ENCODE peak calls at places on chromosomes 4 and X, in six cellular contexts. F, K, C, W, A and O are unnamed samples.

GRCh38 chrX:3232262-3232950 is 114.0 kb downstream of the MXRA5 start:
- DNase-seq in A (no peak), W (no peak), C (no peak), F (no peak), K (no peak), O (no peak)

GRCh38 chr4:168666531-168666930 is 169.7 kb downstream of the PALLD start:
- DNase-seq in K (no peak), W (no peak), C (no peak), F (no peak), A (no peak), O (no peak)

GRCh38 chr4:186810613-186811150 is 87.0 kb upstream of the FAT1 start:
- DNase-seq in F (no peak), C (no peak), W (no peak), K (no peak), A (no peak), O (no peak)

GRCh38 chr4:47349323-47349722 is 114.2 kb downstream of the COMMD8 start:
- DNase-seq in K (no peak), C (no peak), A (no peak), F (no peak), W (no peak), O (no peak)

GRCh38 chrX:153771261-153771681 is 7.2 kb downstream of the PLXNB3 start:
- DNase-seq in A (no peak), F (no peak), C (no peak), K (no peak), W (no peak), O (no peak)

GRCh38 chr4:27894951-27895350 is 1034.3 kb downstream of the STIM2 start:
- DNase-seq in K (no peak), W (no peak), A (peak), F (no peak), C (no peak), O (no peak)

GRCh38 chr4:182655321-182655720 is 261.9 kb downstream of the DCTD start:
- DNase-seq in C (no peak), A (no peak), W (no peak), K (no peak), F (no peak), O (no peak)

GRCh38 chrX:150200820-150201287 is 162.3 kb upstream of the MAMLD1 start:
- DNase-seq in C (peak), K (no peak), F (peak), A (peak), W (peak), O (no peak)

GRCh38 chr4:123869517-123870282 is 473.1 kb downstream of the SPRY1 start:
- DNase-seq in A (no peak), W (no peak), K (no peak), F (no peak), C (no peak), O (no peak)

GRCh38 chr4:101315041-101315440 is 32.3 kb downstream of the PPP3CA start:
- DNase-seq in C (no peak), F (no peak), A (no peak), W (no peak), K (no peak), O (no peak)

GRCh38 chrX:627510-627964 is 3.1 kb upstream of the SHOX start:
- DNase-seq in K (no peak), C (no peak), A (no peak), W (no peak), F (no peak), O (no peak)

GRCh38 chr4:25827897-25828296 is 34.9 kb downstream of the SEL1L3 start:
- DNase-seq in C (no peak), A (no peak), F (peak), W (no peak), K (no peak), O (no peak)

GRCh38 chr4:118340109-118340508 is 12.7 kb downstream of the PRSS12 start:
- DNase-seq in F (no peak), C (no peak), W (no peak), A (no peak), K (no peak), O (no peak)

GRCh38 chr4:145531193-145531592 is 49.5 kb downstream of the SMAD1 start:
- DNase-seq in W (no peak), F (peak), K (no peak), C (no peak), A (peak), O (no peak)

GRCh38 chrX:122091571-122091970 is 1044.2 kb downstream of the GLUD2 start:
- DNase-seq in F (no peak), K (no peak), A (no peak), W (no peak), C (no peak), O (no peak)

GRCh38 chrX:126164689-126165400 is 1.2 kb downstream of the DCAF12L2 start:
- DNase-seq in K (no peak), F (no peak), W (no peak), A (no peak), C (no peak), O (no peak)

GRCh38 chrX:40192196-40192595 is 94.4 kb upstream of the BCOR start:
- DNase-seq in F (no peak), C (no peak), W (no peak), K (no peak), A (no peak), O (no peak)

GRCh38 chr4:54155936-54156335 is 56.0 kb downstream of the GSX2 start:
- DNase-seq in K (no peak), W (no peak), F (no peak), A (no peak), C (no peak), O (no peak)

GRCh38 chr4:13546374-13546854 is 2.1 kb upstream of the NKX3-2 start:
- DNase-seq in W (no peak), A (no peak), K (no peak), F (no peak), C (no peak), O (no peak)

GRCh38 chrX:49237060-49237459 is 1.8 kb downstream of the CCDC22 start:
- DNase-seq in C (no peak), W (no peak), F (peak), A (no peak), K (no peak), O (no peak)

GRCh38 chr4:5887361-5888221 is 5.3 kb downstream of the CRMP1 start:
- DNase-seq in C (no peak), A (peak), K (peak), W (no peak), F (no peak), O (no peak)

GRCh38 chr4:121597346-121597934 is 99.3 kb downstream of the ANXA5 start:
- DNase-seq in C (no peak), A (no peak), K (no peak), F (no peak), W (no peak), O (no peak)

GRCh38 chr4:134490863-134491262 is 289.3 kb upstream of the PABPC4L start:
- DNase-seq in W (no peak), F (no peak), C (no peak), A (no peak), K (no peak), O (no peak)

GRCh38 chr4:7280906-7281305 is 88.6 kb downstream of the SORCS2 start:
- DNase-seq in W (no peak), A (no peak), K (no peak), F (no peak), C (no peak), O (no peak)

GRCh38 chrX:115173181-115173580 is 16.0 kb upstream of the RBMXL3 start:
- DNase-seq in A (no peak), W (no peak), F (no peak), K (no peak), C (no peak), O (no peak)

GRCh38 chrX:1185556-1185955 is 26.9 kb downstream of the CRLF2 start:
- DNase-seq in K (no peak), A (no peak), F (no peak), W (no peak), C (no peak), O (no peak)

GRCh38 chr4:149293233-149293632 is 522.4 kb downstream of the IQCM start:
- DNase-seq in K (no peak), C (no peak), W (no peak), F (no peak), A (no peak), O (no peak)

GRCh38 chr4:6916587-6917444 is 7.2 kb downstream of the TBC1D14 start:
- DNase-seq in W (no peak), A (peak), C (no peak), F (peak), K (no peak), O (no peak)

GRCh38 chr4:74378573-74378972 is 13.6 kb downstream of the EREG start:
- DNase-seq in A (no peak), K (no peak), C (no peak), W (no peak), F (no peak), O (no peak)

GRCh38 chrX:6505960-6506359 is 29.0 kb downstream of the VCX3A start:
- DNase-seq in F (no peak), C (no peak), K (no peak), A (no peak), W (no peak), O (no peak)

GRCh38 chrX:12319955-12320354 is 181.7 kb downstream of the FRMPD4 start:
- DNase-seq in C (no peak), F (no peak), A (no peak), K (no peak), W (no peak), O (no peak)

GRCh38 chr4:173370130-173370476 is 651 bp upstream of the SAP30 start:
- DNase-seq in K (peak), W (peak), C (peak), A (peak), F (peak), O (no peak)

GRCh38 chr4:53057679-53058078 is 195.6 kb downstream of the RASL11B start:
- DNase-seq in K (no peak), C (no peak), F (no peak), A (no peak), W (no peak), O (no peak)

GRCh38 chr4:175453456-175453855 is 358.6 kb downstream of the GPM6A start:
- DNase-seq in C (no peak), A (peak), W (no peak), K (no peak), F (no peak), O (no peak)

GRCh38 chr4:26050212-26050643 is 136.2 kb downstream of the SMIM20 start:
- DNase-seq in F (peak), K (no peak), C (peak), A (no peak), W (peak), O (no peak)

GRCh38 chr4:120228086-120228485 is 161.4 kb upstream of the MAD2L1 start:
- DNase-seq in C (no peak), F (no peak), W (no peak), A (no peak), K (no peak), O (no peak)

GRCh38 chr4:160143574-160143973 is 1040.7 kb downstream of the RAPGEF2 start:
- DNase-seq in F (no peak), W (no peak), A (no peak), K (no peak), C (no peak), O (no peak)

DNA sequence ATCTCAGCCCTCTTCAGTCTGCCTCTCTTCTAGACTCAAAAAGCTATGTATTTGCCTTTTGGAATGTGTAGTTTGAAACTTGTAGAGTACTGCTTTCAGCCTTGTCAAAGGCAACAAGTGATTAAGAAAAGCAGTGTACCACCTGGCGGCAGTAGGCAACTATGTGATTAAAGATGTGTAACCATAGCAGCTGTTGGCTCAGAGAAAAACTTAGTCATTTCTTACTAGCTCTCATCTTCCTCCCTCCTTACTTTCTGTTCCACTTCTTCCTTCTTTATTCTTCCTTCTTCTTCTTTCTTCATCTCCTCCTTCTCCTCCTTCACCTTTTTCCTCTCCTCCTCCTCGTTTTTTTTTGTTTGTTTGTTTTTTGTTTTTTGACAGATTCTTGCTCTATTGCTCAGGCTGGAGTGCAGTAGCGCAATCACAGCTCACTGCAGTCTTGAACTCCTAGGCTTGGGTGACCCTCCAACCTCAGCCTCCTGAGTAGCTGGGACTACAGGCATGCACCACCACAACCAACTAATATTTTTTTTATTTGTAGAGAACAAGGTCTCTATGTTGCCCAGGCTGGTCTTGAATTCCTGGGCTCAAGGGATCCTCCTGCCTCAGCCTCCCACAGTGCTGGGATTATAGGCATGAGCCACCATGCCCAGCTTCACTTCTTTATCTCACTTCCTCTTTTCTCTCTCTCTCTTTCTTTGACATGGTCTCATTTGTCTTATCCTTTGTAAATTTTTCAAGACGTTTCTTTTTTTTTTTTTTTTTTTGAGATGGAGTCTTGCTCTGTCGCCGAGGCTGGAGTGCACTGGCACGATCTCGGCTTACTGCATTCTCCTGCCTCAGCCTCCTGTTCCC is 32.6 kb downstream of the ABHD18 start:
- DNase-seq in C (no peak), K (no peak), F (peak), W (no peak), A (no peak), O (no peak)
- TF ChIP-seq CTCF in C (no peak), K (no peak), F (peak), W (no peak), A (no peak), O (no peak)

DNA sequence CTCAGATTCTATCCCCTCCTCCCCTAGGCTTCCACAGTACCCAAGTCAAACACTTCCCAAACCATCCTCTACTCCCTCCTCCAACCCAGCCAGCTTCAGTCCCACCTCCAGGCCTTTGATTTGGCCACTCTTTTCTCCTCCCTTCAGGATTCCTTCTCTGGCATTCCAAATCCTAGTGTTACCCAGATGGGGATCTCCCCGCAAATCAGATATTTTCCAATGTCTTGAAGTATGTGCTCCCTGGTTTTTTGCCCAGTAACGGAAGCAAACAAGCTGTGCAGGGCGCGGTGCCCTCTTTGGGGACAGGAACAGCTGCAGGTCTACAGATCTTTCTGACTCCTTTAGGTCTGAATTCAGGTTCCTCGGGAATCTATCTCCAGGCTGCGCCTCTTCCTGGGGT is 2.2 kb upstream of the SYN1 start:
- DNase-seq in W (no peak), K (no peak), A (no peak), F (no peak), C (no peak), O (no peak)
- TF ChIP-seq CTCF in W (no peak), K (no peak), A (no peak), F (no peak), C (no peak), O (no peak)

GRCh38 chr4:84051728-84052127 is 447.4 kb downstream of the NKX6-1 start:
- DNase-seq in A (no peak), F (no peak), W (no peak), C (no peak), K (no peak), O (no peak)

GRCh38 chr4:84050014-84050413 is 449.1 kb downstream of the NKX6-1 start:
- DNase-seq in W (no peak), K (no peak), F (no peak), C (no peak), A (no peak), O (peak)
- TF ChIP-seq CTCF in W (no peak), K (no peak), F (no peak), C (no peak), A (peak), O (no peak)

GRCh38 chrX:72273718-72274117 is 3.3 kb downstream of the RPS4X start:
- DNase-seq in C (no peak), W (no peak), K (no peak), A (no peak), F (no peak), O (no peak)
- TF ChIP-seq CTCF in C (no peak), W (no peak), K (no peak), A (no peak), F (no peak), O (no peak)

GRCh38 chrX:134933248-134933647 is 57.5 kb upstream of the SMIM10 start:
- DNase-seq in F (peak), A (no peak), K (no peak), C (no peak), W (no peak), O (no peak)

GRCh38 chrX:134929813-134930212 is 61.0 kb upstream of the SMIM10 start:
- DNase-seq in A (no peak), C (no peak), K (no peak), F (no peak), W (no peak), O (no peak)

GRCh38 chrX:134930501-134930900 is 60.3 kb upstream of the SMIM10 start:
- DNase-seq in W (no peak), K (no peak), F (no peak), A (no peak), C (no peak), O (no peak)

GRCh38 chrX:134932528-134933217 is 58.1 kb upstream of the SMIM10 start:
- DNase-seq in F (no peak), K (no peak), W (no peak), A (no peak), C (no peak), O (no peak)

GRCh38 chrX:134931550-134931949 is 59.2 kb upstream of the SMIM10 start:
- DNase-seq in K (no peak), F (no peak), W (no peak), C (no peak), A (no peak), O (no peak)
- TF ChIP-seq CTCF in K (no peak), F (no peak), W (no peak), C (no peak), A (no peak), O (no peak)

DNA sequence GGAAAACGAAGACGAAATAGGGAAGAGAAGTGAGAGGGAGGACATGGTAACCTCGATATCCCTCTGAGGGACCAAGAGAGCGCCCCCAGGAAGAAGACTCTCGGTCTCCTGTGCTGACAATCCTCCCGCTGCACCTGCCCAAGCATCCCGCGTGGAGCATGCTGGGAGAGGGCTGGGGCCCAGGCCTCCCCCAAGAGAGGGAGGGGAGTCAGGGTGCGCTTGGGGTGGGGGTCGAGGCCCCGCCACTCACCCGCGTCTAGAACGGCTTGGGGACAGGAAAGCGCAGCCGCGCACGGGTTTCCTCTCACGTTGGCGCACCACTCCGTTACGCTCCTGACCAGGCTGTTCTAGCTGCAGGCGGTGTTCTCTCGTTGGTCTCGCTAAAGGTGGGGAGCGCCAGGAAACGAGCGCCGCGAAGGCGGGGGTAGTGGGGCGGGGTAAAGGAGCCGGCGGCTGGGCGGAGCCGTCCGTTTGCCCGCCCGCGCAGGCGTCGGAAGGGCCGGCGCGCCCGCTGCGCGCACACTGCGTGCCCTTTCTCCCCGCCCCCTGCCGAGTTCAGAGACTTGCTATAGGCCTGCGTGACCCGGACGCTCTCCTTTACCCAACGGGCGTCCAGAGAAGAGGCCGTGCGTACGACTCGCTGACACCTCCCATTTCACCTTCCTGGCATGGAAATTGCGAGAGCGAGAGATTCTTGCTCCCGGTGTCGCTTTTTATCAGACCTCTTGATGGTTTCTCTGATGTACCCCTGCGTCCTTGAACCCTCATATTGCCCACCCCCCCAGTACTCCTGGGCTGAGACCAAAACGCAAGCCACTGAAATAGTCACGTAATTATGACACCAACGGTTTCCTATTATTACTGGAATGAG is at the start of gene C1GALT1C1:
- DNase-seq in A (peak), F (peak), K (peak), W (peak), C (peak), O (peak)
- TF ChIP-seq CTCF in A (peak), F (no peak), K (no peak), W (no peak), C (no peak), O (no peak)

DNA sequence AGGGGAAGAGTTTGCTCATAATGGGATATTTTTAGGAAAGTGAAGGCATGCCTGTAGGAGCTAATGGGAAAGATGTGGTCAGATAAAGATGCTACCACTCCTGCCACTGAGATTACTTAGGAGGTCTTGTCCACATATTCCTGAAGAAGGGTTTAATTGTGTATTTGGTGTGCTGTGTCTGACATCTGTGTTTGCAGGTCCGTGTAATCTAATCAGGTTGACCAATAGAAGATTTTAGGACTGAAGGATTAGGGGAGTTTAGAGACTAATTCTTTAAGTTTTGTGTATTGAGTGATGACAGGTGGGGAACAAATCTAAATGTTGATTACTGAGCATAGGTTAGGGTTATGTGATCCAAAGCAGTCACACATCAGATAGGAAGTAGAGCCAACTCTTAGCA is 57.2 kb downstream of the JADE1 start:
- DNase-seq in W (no peak), C (no peak), K (no peak), F (no peak), A (no peak), O (no peak)
- TF ChIP-seq CTCF in W (no peak), C (no peak), K (no peak), F (no peak), A (no peak), O (no peak)

DNA sequence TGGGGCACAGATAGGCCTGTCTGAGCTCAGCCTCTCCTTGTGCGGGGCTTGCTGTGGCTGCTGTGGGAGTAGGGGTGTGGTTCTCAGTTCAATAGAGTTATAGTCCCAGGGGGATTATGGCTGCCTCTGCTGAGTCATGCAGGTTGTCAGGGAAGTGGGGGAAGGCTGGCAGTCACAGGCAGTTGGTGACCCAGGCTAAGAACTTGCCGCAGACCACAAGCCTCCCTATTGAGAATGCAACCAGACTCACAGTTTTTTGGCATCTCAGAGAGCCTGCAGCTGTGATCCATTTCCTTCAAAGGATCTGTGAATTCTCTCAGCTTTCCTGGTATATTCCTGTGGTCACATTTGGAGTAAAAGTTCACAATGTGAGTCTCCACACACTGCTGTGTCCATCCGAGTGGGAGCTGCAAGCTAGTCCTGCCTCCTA is 364.9 kb downstream of the ZNF674 start:
- DNase-seq in A (peak), C (no peak), F (no peak), K (no peak), W (no peak), O (no peak)
- TF ChIP-seq CTCF in A (no peak), C (no peak), F (no peak), K (no peak), W (no peak), O (no peak)